ENCODE peak calls at places on chromosomes 13 and 19, in seven cellular contexts. H is brain microvascular endothelial cell, K is fibroblast of mammary gland, W is omental fat pad, A is tibial artery, F is GM06990, Q is AG09309. I is an unnamed sample.
A peak's percentile ranks its signal among the peaks of the same experiment; 100 is the strongest.

GRCh38 chr13:42720858-42721219 is 60.5 kb upstream of the FAM216B start:
- DNase-seq in H (no peak), K (no peak), W (no peak), A (no peak), F (no peak), Q (no peak), I (no peak)

GRCh38 chr19:40284501-40285352 is at the start of gene AKT2:
- DNase-seq in H (peak; percentile 3), K (peak; percentile 48), W (no peak), A (peak; percentile 35), F (no peak), Q (no peak), I (peak; percentile 38)

GRCh38 chr19:19381007-19381926 is 24.2 kb upstream of the GATAD2A start:
- DNase-seq in H (no peak), K (no peak), W (no peak), A (no peak), F (peak; percentile 63), Q (no peak), I (no peak)

GRCh38 chr19:37991841-37992248 is 84.8 kb downstream of the SIPA1L3 start:
- DNase-seq in H (no peak), K (no peak), W (no peak), A (no peak), F (no peak), Q (no peak), I (no peak)

GRCh38 chr13:21846605-21847004 is 175.7 kb downstream of the FGF9 start:
- DNase-seq in H (no peak), K (no peak), W (no peak), A (no peak), F (no peak), Q (no peak), I (no peak)

GRCh38 chr13:30697177-30697953 is 38.0 kb upstream of the ALOX5AP start:
- DNase-seq in H (no peak), K (no peak), W (no peak), A (no peak), F (no peak), Q (no peak), I (peak; percentile 35)

GRCh38 chr19:10227215-10227971 is 3.7 kb downstream of the S1PR2 start:
- DNase-seq in H (no peak), K (peak; percentile 61), W (no peak), A (peak; percentile 43), F (no peak), Q (no peak), I (peak; percentile 55)

GRCh38 chr13:114203536-114203935 is 24.5 kb downstream of the CFAP97D2 start:
- DNase-seq in H (no peak), K (no peak), W (no peak), A (no peak), F (no peak), Q (no peak), I (no peak)

GRCh38 chr13:34750078-34750703 is 191.9 kb upstream of the NBEA start:
- DNase-seq in H (no peak), K (no peak), W (no peak), A (no peak), F (peak; percentile 2), Q (no peak), I (no peak)

GRCh38 chr13:62432295-62432694 is 1016.6 kb upstream of the PCDH20 start:
- DNase-seq in H (no peak), K (no peak), W (no peak), A (no peak), F (no peak), Q (no peak), I (no peak)

GRCh38 chr13:98216135-98216565 is 39.1 kb upstream of the RNF113B start:
- DNase-seq in H (peak; percentile 90), K (peak; percentile 86), W (no peak), A (peak; percentile 32), F (no peak), Q (no peak), I (peak; percentile 55)

GRCh38 chr13:73832203-73832602 is 302.0 kb downstream of the KLF12 start:
- DNase-seq in H (no peak), K (no peak), W (no peak), A (no peak), F (no peak), Q (no peak), I (no peak)

GRCh38 chr13:48318714-48319457 is 15.3 kb downstream of the RB1 start:
- DNase-seq in H (no peak), K (peak; percentile 17), W (no peak), A (peak; percentile 33), F (peak; percentile 22), Q (no peak), I (no peak)

GRCh38 chr13:63909726-63910125 is 2494.1 kb upstream of the PCDH20 start:
- DNase-seq in H (no peak), K (no peak), W (no peak), A (no peak), F (no peak), Q (no peak), I (no peak)

GRCh38 chr19:12865746-12866415 is 15.4 kb downstream of the DNASE2 start:
- DNase-seq in H (no peak), K (no peak), W (no peak), A (no peak), F (no peak), Q (no peak), I (no peak)

GRCh38 chr13:112757759-112758086 is 67.9 kb downstream of the ATP11A start:
- DNase-seq in H (no peak), K (peak; percentile 28), W (no peak), A (no peak), F (no peak), Q (no peak), I (no peak)

GRCh38 chr19:54035215-54036178 is 28.2 kb downstream of the VSTM1 start:
- DNase-seq in H (peak; percentile 78), K (peak; percentile 94), W (no peak), A (no peak), F (no peak), Q (peak; percentile 72), I (peak; percentile 91)

GRCh38 chr19:11137542-11138384 is 17.8 kb downstream of the SPC24 start:
- DNase-seq in H (peak; percentile 77), K (peak; percentile 92), W (no peak), A (peak; percentile 87), F (no peak), Q (peak; percentile 80), I (peak; percentile 95)

GRCh38 chr19:18814063-18814462 is 17.7 kb upstream of the UPF1 start:
- DNase-seq in H (no peak), K (peak; percentile 34), W (no peak), A (peak; percentile 68), F (no peak), Q (no peak), I (peak; percentile 78)

GRCh38 chr13:30832845-30833332 is 73.2 kb upstream of the MEDAG start:
- DNase-seq in H (peak; percentile 59), K (no peak), W (peak; percentile 36), A (no peak), F (no peak), Q (no peak), I (peak; percentile 23)

GRCh38 chr13:95281258-95281602 is 20.0 kb downstream of the ABCC4 start:
- DNase-seq in H (no peak), K (no peak), W (no peak), A (no peak), F (no peak), Q (no peak), I (no peak)

DNA sequence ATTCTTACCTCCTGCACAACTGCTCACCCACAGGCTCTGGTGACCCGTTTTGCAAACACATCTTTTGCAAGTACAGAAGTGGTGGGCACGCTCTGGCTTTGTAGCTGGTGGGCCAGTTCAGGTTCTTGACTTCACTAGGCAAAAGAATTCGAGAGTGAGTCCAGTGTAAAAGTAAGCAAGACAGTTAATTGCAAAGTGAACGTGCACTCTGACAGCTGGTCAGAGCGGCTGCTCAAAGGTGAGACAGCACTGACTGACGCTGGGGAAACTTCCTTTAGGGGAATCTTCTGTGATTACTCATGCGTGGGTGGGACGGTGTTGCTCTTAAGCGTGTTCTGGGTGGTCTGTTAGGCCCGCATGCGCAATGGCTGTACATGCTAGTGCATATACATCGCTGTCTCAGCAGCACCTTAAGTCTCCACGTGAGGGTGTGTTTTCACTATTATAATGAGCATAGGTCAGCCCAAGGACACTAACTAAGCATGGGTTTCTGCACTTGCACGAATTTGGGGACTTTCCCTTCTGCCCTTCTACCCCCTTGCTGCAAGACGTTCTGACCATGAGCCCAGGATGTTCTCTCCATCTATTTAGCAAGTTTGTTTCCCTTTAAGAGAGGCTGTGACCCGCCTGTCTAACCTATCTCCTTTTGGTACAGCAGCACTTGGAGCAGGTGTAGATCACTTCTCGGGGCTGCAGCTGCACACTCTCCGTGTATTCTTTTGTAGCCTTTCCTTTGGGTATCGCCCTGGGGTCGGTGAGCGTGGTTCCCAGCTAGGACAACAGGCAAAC is 30.2 kb upstream of the CD33 start:
- DNase-seq in H (no peak), K (no peak), W (no peak), A (no peak), F (no peak), Q (no peak), I (no peak)
- TF ChIP-seq CTCF in H (no peak), K (no peak), W (no peak), A (no peak), F (no peak), Q (no peak), I (no peak)

DNA sequence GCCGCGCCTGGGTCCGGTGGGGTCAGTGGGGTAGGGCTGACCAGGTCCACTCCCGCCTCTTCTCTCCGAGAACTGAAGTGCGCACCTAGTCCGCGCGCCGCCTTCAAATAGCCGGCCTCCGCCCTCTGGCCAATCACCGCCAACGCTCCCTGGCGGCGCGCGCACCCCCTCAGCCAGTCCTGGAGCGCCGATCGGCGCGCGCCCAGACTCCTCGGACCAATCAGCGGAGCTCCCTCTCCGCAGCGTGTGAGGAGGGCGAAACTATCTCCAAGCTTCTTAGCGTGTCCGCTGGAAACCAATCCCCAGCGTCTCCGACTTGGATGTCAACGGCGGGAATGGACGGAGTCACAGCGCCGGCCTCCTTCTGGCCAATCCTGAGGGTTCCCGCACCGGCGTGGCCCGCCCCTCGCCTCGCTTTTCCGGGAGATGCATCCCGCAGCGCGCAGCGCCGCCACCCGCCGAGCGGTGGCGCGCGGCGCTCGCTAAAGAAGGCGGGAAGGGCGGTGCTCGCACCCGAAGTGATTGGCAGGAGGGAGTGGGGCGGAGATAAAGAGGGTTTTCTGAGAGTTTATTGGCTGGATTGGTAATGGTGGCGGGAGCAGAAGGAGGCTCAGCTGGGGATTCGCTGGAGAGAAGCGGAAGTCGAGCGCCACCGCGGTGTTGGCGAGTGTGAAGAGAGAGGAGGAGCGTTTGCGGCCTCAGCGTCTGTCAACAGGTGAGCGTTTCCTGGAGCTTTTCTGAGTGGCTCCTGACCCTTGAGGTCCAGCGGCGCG is at the start of gene ASF1B:
- DNase-seq in H (peak; percentile 100), K (peak; percentile 100), W (peak; percentile 85), A (peak; percentile 99), F (peak; percentile 100), Q (peak; percentile 100), I (peak; percentile 100)
- TF ChIP-seq CTCF in H (peak; percentile 57), K (peak; percentile 42), W (no peak), A (peak; percentile 79), F (peak; percentile 76), Q (peak; percentile 59), I (peak; percentile 58)

GRCh38 chr19:31356587-31357314 is 7.5 kb upstream of the TSHZ3 start:
- DNase-seq in H (no peak), K (no peak), W (no peak), A (no peak), F (no peak), Q (no peak), I (no peak)
- TF ChIP-seq CTCF in H (peak; percentile 50), K (no peak), W (no peak), A (peak; percentile 36), F (no peak), Q (peak; percentile 40), I (peak; percentile 41)

DNA sequence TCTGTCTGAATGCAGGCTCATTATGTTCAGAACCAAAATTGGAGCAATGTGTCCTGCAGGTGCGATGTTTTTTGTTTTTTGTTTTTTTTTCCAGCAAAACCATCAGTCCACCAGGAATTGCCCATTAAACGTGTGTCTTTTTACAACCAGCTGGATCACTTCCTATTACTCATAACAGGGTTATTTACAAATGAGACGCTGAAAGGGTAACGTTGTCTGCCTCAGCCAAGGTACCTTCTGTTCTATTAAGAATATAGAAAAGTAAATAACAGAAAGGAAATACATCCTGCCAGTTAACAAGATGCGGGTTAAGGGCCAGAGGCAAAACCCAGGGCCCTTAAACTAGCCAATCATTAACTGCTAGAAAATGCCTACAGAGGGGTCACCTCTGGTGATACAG is 590.4 kb downstream of the TBC1D4 start:
- DNase-seq in H (peak; percentile 28), K (peak; percentile 64), W (no peak), A (no peak), F (no peak), Q (no peak), I (peak; percentile 12)
- TF ChIP-seq CTCF in H (no peak), K (no peak), W (no peak), A (no peak), F (no peak), Q (no peak), I (no peak)

I was measured in fibroblast of the aortic adventitia.